ENCODE peak calls at places on chromosome 4, in eight cellular contexts. X is sigmoid colon, U is brain microvascular endothelial cell, O is right atrium auricular region, B is breast epithelium, F is cardiac muscle cell, G is fibroblast of mammary gland, K is GM12878. L is an unnamed sample.

GRCh38 chr4:7842384-7843279 is 97.0 kb downstream of the AFAP1 start:
- DNase-seq in X (peak), U (peak), O (peak), B (peak), F (no peak), G (peak), K (no peak), L (peak)

GRCh38 chr4:17981063-17981462 is 40.5 kb downstream of the LCORL start:
- DNase-seq in X (no peak), U (no peak), O (no peak), B (no peak), F (no peak), G (peak), K (no peak), L (peak)

GRCh38 chr4:76995776-76996175 is 46.2 kb downstream of the SEPTIN11 start:
- DNase-seq in X (no peak), U (no peak), O (no peak), B (no peak), F (no peak), G (no peak), K (no peak), L (no peak)

GRCh38 chr4:113673450-113673849 is 88.1 kb downstream of the CAMK2D start:
- DNase-seq in X (no peak), U (no peak), O (no peak), B (no peak), F (no peak), G (peak), K (no peak), L (no peak)

GRCh38 chr4:108116423-108117168 is 52.1 kb downstream of the LEF1 start:
- DNase-seq in X (no peak), U (no peak), O (no peak), B (no peak), F (no peak), G (no peak), K (no peak), L (no peak)

GRCh38 chr4:78129383-78130108 is 72.4 kb downstream of the FRAS1 start:
- DNase-seq in X (no peak), U (no peak), O (no peak), B (no peak), F (no peak), G (no peak), K (no peak), L (no peak)

GRCh38 chr4:163077611-163078010 is 89.1 kb downstream of the NAF1 start:
- DNase-seq in X (no peak), U (no peak), O (no peak), B (no peak), F (no peak), G (no peak), K (no peak), L (no peak)

GRCh38 chr4:40234519-40235039 is 37.7 kb downstream of the RHOH start:
- DNase-seq in X (no peak), U (no peak), O (no peak), B (no peak), F (no peak), G (no peak), K (no peak), L (no peak)

GRCh38 chr4:32161382-32161781 is 1441.2 kb downstream of the PCDH7 start:
- DNase-seq in X (no peak), U (peak), O (no peak), B (no peak), F (no peak), G (peak), K (no peak), L (no peak)

GRCh38 chr4:87530868-87531267 is 1.7 kb upstream of the SPARCL1 start:
- DNase-seq in X (peak), U (no peak), O (peak), B (peak), F (no peak), G (peak), K (no peak), L (peak)

GRCh38 chr4:186021461-186022167 is 47.3 kb upstream of the TLR3 start:
- DNase-seq in X (no peak), U (peak), O (no peak), B (no peak), F (peak), G (peak), K (no peak), L (peak)

GRCh38 chr4:16626945-16627344 is 271.5 kb downstream of the LDB2 start:
- DNase-seq in X (no peak), U (peak), O (peak), B (no peak), F (no peak), G (peak), K (no peak), L (peak)

GRCh38 chr4:55397521-55398321 is 2.0 kb downstream of the TMEM165 start:
- DNase-seq in X (no peak), U (no peak), O (no peak), B (no peak), F (no peak), G (peak), K (no peak), L (peak)

GRCh38 chr4:3690576-3691152 is 75.5 kb upstream of the ADRA2C start:
- DNase-seq in X (no peak), U (no peak), O (no peak), B (no peak), F (no peak), G (no peak), K (no peak), L (no peak)

GRCh38 chr4:98963538-98964433 is 31.7 kb upstream of the METAP1 start:
- DNase-seq in X (no peak), U (no peak), O (no peak), B (no peak), F (no peak), G (peak), K (no peak), L (no peak)

GRCh38 chr4:81621490-81621889 is 149.8 kb upstream of the RASGEF1B start:
- DNase-seq in X (no peak), U (no peak), O (no peak), B (no peak), F (no peak), G (no peak), K (no peak), L (no peak)

GRCh38 chr4:23060776-23061175 is 368.0 kb downstream of the GBA3 start:
- DNase-seq in X (no peak), U (peak), O (no peak), B (no peak), F (no peak), G (peak), K (no peak), L (no peak)

GRCh38 chr4:77994194-77994721 is 62.9 kb upstream of the FRAS1 start:
- DNase-seq in X (no peak), U (peak), O (no peak), B (no peak), F (peak), G (peak), K (no peak), L (peak)

GRCh38 chr4:968221-968620 is 5.1 kb downstream of the DGKQ start:
- DNase-seq in X (no peak), U (no peak), O (no peak), B (no peak), F (no peak), G (no peak), K (no peak), L (no peak)

GRCh38 chr4:53365121-53365485 is 758 bp downstream of the SCFD2 start:
- DNase-seq in X (no peak), U (no peak), O (no peak), B (no peak), F (peak), G (peak), K (no peak), L (peak)

GRCh38 chr4:108060164-108060563 is 70.5 kb downstream of the HADH start:
- DNase-seq in X (no peak), U (peak), O (no peak), B (no peak), F (peak), G (peak), K (no peak), L (peak)

GRCh38 chr4:127997534-127998388 is 32.6 kb downstream of the ABHD18 start:
- DNase-seq in X (no peak), U (no peak), O (no peak), B (no peak), F (peak), G (peak), K (peak), L (peak)

GRCh38 chr4:112284166-112284565 is 1.5 kb downstream of the TIFA start:
- DNase-seq in X (no peak), U (no peak), O (no peak), B (no peak), F (no peak), G (no peak), K (no peak), L (peak)

GRCh38 chr4:54575919-54576318 is 81.8 kb upstream of the KIT start:
- DNase-seq in X (no peak), U (no peak), O (no peak), B (no peak), F (no peak), G (no peak), K (no peak), L (no peak)

GRCh38 chr4:87896020-87896621 is 63.4 kb downstream of the MEPE start:
- DNase-seq in X (no peak), U (peak), O (peak), B (no peak), F (no peak), G (peak), K (no peak), L (peak)

GRCh38 chr4:68077301-68077700 is 52.4 kb downstream of the TMPRSS11F start:
- DNase-seq in X (no peak), U (no peak), O (no peak), B (no peak), F (no peak), G (no peak), K (no peak), L (no peak)

GRCh38 chr4:154779362-154779947 is 1.6 kb upstream of the RBM46 start:
- DNase-seq in X (no peak), U (no peak), O (no peak), B (no peak), F (peak), G (peak), K (no peak), L (peak)

GRCh38 chr4:158496030-158496741 is 25.5 kb upstream of the RXFP1 start:
- DNase-seq in X (no peak), U (peak), O (no peak), B (no peak), F (peak), G (no peak), K (no peak), L (no peak)

GRCh38 chr4:153927546-153927945 is 138.7 kb upstream of the SFRP2 start:
- DNase-seq in X (no peak), U (peak), O (no peak), B (no peak), F (no peak), G (peak), K (no peak), L (no peak)

GRCh38 chr4:113645771-113646455 is 115.6 kb downstream of the CAMK2D start:
- DNase-seq in X (no peak), U (peak), O (no peak), B (no peak), F (no peak), G (peak), K (no peak), L (peak)

GRCh38 chr4:92047209-92047877 is 256.4 kb upstream of the GRID2 start:
- DNase-seq in X (no peak), U (no peak), O (no peak), B (no peak), F (peak), G (no peak), K (no peak), L (peak)
- TF ChIP-seq CTCF in X (no peak), U (peak), O (no peak), B (no peak), F (peak), G (no peak), K (no peak), L (no peak)

GRCh38 chr4:59630922-59631321 is 1569.2 kb upstream of the ADGRL3 start:
- DNase-seq in X (no peak), U (no peak), O (no peak), B (no peak), F (no peak), G (no peak), K (no peak), L (no peak)
- H3K4me3 ChIP-seq in X (no peak), U (no peak), O (no peak), B (no peak), F (no peak), G (no peak), K (no peak), L (no peak)

GRCh38 chr4:184649026-184649970 is at the start of the genes CASP3 and PRIMPOL:
- DNase-seq in X (peak), U (peak), O (peak), B (peak), F (peak), G (peak), K (peak), L (peak)
- TF ChIP-seq CTCF in X (peak), U (peak), O (peak), B (peak), F (peak), G (no peak), K (peak), L (no peak)

DNA sequence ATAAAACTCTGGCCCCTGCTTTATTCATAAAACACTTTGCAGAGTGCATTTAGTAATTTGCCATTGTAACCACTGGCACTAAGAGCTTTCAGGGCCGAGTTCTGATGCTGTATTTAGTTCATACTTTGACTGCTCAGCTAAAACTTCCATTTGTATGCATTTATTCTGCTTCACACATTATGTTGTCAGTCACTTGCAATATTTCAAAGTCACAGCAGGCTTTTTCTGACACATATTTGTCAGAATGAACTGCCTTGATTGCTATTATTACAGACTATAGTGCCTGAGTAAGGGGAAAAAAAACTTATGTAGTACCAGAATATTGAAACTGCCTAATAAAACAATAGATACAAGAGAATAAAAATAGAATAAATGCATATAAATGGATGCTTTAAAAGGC is 174.3 kb upstream of the ATOH1 start:
- DNase-seq in X (no peak), U (no peak), O (no peak), B (no peak), F (no peak), G (no peak), K (no peak), L (no peak)
- H3K4me3 ChIP-seq in X (no peak), U (no peak), O (no peak), B (no peak), F (no peak), G (no peak), K (no peak), L (no peak)

DNA sequence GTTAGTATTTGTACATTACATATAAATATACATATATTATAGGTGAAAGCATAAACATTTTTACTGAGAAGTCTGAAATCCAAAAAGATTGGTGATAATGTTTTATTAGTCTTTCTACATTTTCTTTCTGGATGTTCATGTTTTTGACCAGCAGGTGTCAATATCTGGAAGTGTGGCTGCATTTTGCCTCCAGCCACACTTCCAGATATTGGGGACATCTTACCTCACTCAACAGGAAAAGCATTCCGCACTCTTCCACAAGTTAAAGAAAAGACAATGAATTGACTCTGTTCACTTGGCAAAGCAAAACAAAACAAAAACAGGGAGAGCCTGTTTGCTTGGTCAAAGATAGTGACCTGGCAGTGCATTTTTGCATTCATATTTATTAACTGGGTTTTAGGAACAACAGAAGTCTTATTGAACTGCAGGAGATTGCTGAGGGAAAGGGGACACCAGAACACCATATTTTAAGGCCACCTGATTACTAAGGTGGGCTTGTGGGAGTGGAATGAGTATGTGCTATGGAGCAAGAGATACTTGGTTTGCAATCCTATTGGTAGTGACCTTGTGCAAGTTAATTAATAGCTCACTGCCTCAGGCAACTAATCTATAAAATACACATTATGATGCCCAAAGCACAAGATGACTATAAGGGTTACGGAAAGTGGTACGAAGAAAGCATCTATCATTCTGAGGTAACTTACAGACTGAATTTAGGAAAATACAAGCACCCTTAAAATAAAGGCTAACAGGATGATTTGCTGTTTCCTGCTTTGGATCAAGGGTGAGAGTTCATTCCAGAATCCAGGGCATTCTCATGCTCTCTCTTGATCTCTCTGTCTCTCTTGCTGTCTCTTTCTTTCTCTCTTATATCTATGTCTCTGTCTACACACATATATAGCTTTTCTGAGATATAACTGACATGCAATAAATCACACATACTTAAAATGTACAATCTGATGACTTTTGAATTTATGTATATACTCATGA is 389.9 kb upstream of the EMCN start:
- DNase-seq in X (no peak), U (no peak), O (no peak), B (peak), F (no peak), G (peak), K (no peak), L (peak)
- TF ChIP-seq CTCF in X (no peak), U (peak), O (peak), B (peak), F (peak), G (peak), K (peak), L (peak)

DNA sequence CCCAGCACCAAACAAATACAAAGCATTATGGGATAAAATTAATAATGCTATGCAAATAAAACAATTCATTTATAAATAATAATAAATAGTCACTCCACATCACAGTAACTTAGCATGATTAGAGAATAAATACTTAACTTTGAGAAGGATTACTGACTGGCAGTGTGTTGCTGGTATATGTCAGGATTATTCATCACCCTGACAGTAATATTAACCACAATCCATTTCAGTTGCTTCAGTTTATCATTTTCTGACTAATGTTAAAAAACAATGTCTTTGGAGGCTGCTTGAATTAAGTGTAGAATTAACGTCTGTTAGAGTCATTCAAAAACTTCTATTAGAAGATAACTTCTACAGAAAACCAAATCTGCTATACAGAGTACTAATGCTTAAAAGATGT is 124.1 kb upstream of the MAB21L2 start:
- DNase-seq in X (no peak), U (no peak), O (no peak), B (no peak), F (no peak), G (no peak), K (no peak), L (no peak)
- H3K4me3 ChIP-seq in X (no peak), U (no peak), O (no peak), B (no peak), F (no peak), G (no peak), K (no peak), L (no peak)

DNA sequence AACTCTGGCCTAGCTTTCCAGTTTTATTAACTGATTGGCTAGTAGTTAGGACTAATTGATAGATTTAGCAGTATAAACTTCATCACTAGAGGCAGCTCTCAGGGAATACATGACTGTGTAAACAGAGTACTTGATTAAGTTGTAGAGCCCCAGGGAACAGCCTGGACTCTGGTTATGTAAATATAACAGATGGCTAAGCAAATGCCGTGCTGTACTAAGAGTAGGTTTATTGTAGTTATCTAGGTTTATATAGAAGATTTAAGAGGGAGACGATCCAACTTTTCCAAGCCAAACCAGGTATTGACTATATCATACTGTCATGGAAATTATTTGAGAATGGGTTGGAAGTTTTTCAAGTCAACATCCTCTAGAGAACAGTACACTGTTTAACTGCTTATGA is 463.4 kb upstream of the GRID2 start:
- DNase-seq in X (no peak), U (no peak), O (no peak), B (no peak), F (no peak), G (no peak), K (no peak), L (no peak)
- TF ChIP-seq CTCF in X (no peak), U (no peak), O (no peak), B (no peak), F (no peak), G (no peak), K (no peak), L (no peak)